ENCODE peak calls at places on chromosomes 2 and 18, in four cellular contexts. J, E, Z and T are unnamed samples.

GRCh38 chr2:114122861-114123391 is 233.0 kb downstream of the ACTR3 start:
- DNase-seq in J (no peak), E (no peak), Z (no peak), T (no peak)

GRCh38 chr2:130372055-130372832 is 16.4 kb downstream of the PTPN18 start:
- DNase-seq in J (peak; percentile 60), E (peak; percentile 69), Z (no peak), T (peak; percentile 96)

GRCh38 chr2:43192039-43192438 is 34.4 kb downstream of the ZFP36L2 start:
- DNase-seq in J (no peak), E (no peak), Z (no peak), T (peak; percentile 54)

GRCh38 chr18:48777026-48777736 is 173.6 kb downstream of the SMAD7 start:
- DNase-seq in J (no peak), E (peak; percentile 20), Z (peak; percentile 44), T (peak; percentile 83)

GRCh38 chr2:126932529-126932928 is 33.8 kb downstream of the TEX51 start:
- DNase-seq in J (no peak), E (no peak), Z (no peak), T (no peak)

GRCh38 chr2:44668336-44668735 is 273.2 kb upstream of the SIX3 start:
- DNase-seq in J (peak; percentile 2), E (no peak), Z (peak; percentile 18), T (peak; percentile 71)

GRCh38 chr2:172052000-172052983 is 33.0 kb upstream of the DLX1 start:
- DNase-seq in J (no peak), E (peak; percentile 35), Z (peak; percentile 98), T (no peak)

GRCh38 chr2:146129231-146129630 is 1609.3 kb upstream of the ZEB2 start:
- DNase-seq in J (no peak), E (no peak), Z (no peak), T (no peak)

GRCh38 chr2:220373878-220374277 is 746.4 kb downstream of the SLC4A3 start:
- DNase-seq in J (no peak), E (peak; percentile 81), Z (no peak), T (no peak)

GRCh38 chr2:84450288-84451227 is 8.5 kb downstream of the SUCLG1 start:
- DNase-seq in J (no peak), E (no peak), Z (no peak), T (no peak)

GRCh38 chr18:63970803-63971191 is 916 bp downstream of the SERPINB8 start:
- DNase-seq in J (no peak), E (peak; percentile 21), Z (no peak), T (no peak)

GRCh38 chr2:135022952-135023880 is 24.0 kb downstream of the MAP3K19 start:
- DNase-seq in J (no peak), E (no peak), Z (no peak), T (no peak)

GRCh38 chr2:45466045-45466444 is 145.0 kb downstream of the SRBD1 start:
- DNase-seq in J (no peak), E (no peak), Z (no peak), T (no peak)

GRCh38 chr18:22921762-22922161 is 11.4 kb upstream of the RBBP8 start:
- DNase-seq in J (no peak), E (no peak), Z (no peak), T (no peak)

GRCh38 chr2:234003972-234004617 is 46.4 kb upstream of the SPP2 start:
- DNase-seq in J (peak; percentile 77), E (peak; percentile 95), Z (no peak), T (no peak)

GRCh38 chr2:194252127-194252526 is 1404.9 kb upstream of the SLC39A10 start:
- DNase-seq in J (no peak), E (no peak), Z (no peak), T (no peak)

GRCh38 chr2:39139511-39140237 is 18.8 kb upstream of the SOS1 start:
- DNase-seq in J (no peak), E (no peak), Z (no peak), T (peak; percentile 49)

GRCh38 chr2:55229221-55229620 is 2.9 kb downstream of the CLHC1 start:
- DNase-seq in J (no peak), E (no peak), Z (no peak), T (no peak)

GRCh38 chr2:70182689-70183088 is 8.1 kb downstream of the C2orf42 start:
- DNase-seq in J (no peak), E (no peak), Z (no peak), T (no peak)

GRCh38 chr2:166090900-166091299 is 36.9 kb downstream of the SCN1A start:
- DNase-seq in J (no peak), E (peak; percentile 58), Z (no peak), T (no peak)

GRCh38 chr2:71530246-71530986 is 77.1 kb downstream of the DYSF start:
- DNase-seq in J (peak; percentile 31), E (peak; percentile 28), Z (peak; percentile 48), T (peak; percentile 87)

GRCh38 chr2:73035899-73036778 is 35.4 kb downstream of the SFXN5 start:
- DNase-seq in J (peak; percentile 16), E (no peak), Z (peak; percentile 41), T (peak; percentile 59)

GRCh38 chr2:64657416-64657815 is 3.7 kb upstream of the SERTAD2 start:
- DNase-seq in J (no peak), E (no peak), Z (no peak), T (peak; percentile 94)

GRCh38 chr18:59994357-59994756 is 94.6 kb downstream of the PMAIP1 start:
- DNase-seq in J (peak; percentile 16), E (peak; percentile 12), Z (no peak), T (peak; percentile 66)

GRCh38 chr2:11564864-11565567 is 31.2 kb downstream of the GREB1 start:
- DNase-seq in J (no peak), E (no peak), Z (no peak), T (no peak)

GRCh38 chr18:39051013-39051412 is 1485.4 kb upstream of the CELF4 start:
- DNase-seq in J (no peak), E (no peak), Z (no peak), T (no peak)

GRCh38 chr2:173963323-173963816 is 1.8 kb downstream of the SP3 start:
- DNase-seq in J (no peak), E (peak; percentile 75), Z (peak; percentile 71), T (peak; percentile 90)

GRCh38 chr2:145116834-145117233 is 596.9 kb upstream of the ZEB2 start:
- DNase-seq in J (no peak), E (peak; percentile 4), Z (no peak), T (no peak)

GRCh38 chr2:127559454-127559853 is 24.0 kb downstream of the MYO7B start:
- DNase-seq in J (no peak), E (no peak), Z (no peak), T (no peak)

GRCh38 chr2:167355796-167356195 is 467.5 kb downstream of the XIRP2 start:
- DNase-seq in J (no peak), E (peak; percentile 80), Z (no peak), T (no peak)

GRCh38 chr2:152541712-152542111 is 175.5 kb downstream of the PRPF40A start:
- DNase-seq in J (no peak), E (no peak), Z (no peak), T (peak; percentile 45)

GRCh38 chr2:112706170-112706664 is 14.6 kb upstream of the NT5DC4 start:
- DNase-seq in J (no peak), E (peak; percentile 79), Z (no peak), T (no peak)

GRCh38 chr2:65630643-65631042 is 198.2 kb upstream of the SPRED2 start:
- DNase-seq in J (no peak), E (peak; percentile 77), Z (no peak), T (no peak)

GRCh38 chr2:135876066-135876711 is at the start of gene MCM6:
- DNase-seq in J (peak; percentile 99), E (peak; percentile 99), Z (peak; percentile 92), T (peak; percentile 100)

GRCh38 chr2:122635649-122636496 is 880.4 kb downstream of the TSN start:
- DNase-seq in J (no peak), E (no peak), Z (no peak), T (no peak)

GRCh38 chr2:122643725-122644329 is 888.4 kb downstream of the TSN start:
- DNase-seq in J (no peak), E (peak; percentile 1), Z (no peak), T (no peak)

GRCh38 chr2:122634920-122635319 is 879.5 kb downstream of the TSN start:
- DNase-seq in J (no peak), E (no peak), Z (no peak), T (no peak)

GRCh38 chr2:122639721-122640120 is 884.3 kb downstream of the TSN start:
- DNase-seq in J (no peak), E (no peak), Z (no peak), T (no peak)

DNA sequence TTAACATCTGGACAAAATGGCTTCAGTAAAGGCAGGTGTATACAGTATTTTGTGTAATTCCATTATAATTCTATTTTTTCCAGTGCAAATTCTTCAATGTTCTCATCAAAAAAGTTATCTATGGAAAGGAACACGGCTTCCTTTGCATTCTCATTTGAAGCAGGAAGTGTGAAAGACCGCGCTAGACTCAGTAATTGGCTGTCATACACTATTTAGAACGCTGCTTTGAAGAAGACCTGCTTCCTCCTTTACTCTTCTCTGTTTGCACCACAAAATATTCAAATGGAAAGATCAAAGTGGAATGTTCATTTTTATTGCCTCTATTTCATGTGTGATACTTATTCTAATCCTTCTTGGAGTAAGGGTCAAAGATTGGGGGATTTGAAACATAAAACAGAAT is 883.7 kb downstream of the TSN start:
- DNase-seq in J (no peak), E (no peak), Z (no peak), T (no peak)
- H3K9ac ChIP-seq in J (no peak overlapping the region), E (no peak overlapping the region), Z (no peak overlapping the region), T (no peak overlapping the region)

GRCh38 chr2:182650704-182651103 is 65.4 kb upstream of the DNAJC10 start:
- DNase-seq in J (peak; percentile 40), E (peak; percentile 76), Z (peak; percentile 28), T (peak; percentile 59)
- H3K4me2 ChIP-seq in J (peak overlapping the region; percentile 28), E (peak overlapping the region; percentile 38), Z (no peak overlapping the region), T (no peak overlapping the region)

DNA sequence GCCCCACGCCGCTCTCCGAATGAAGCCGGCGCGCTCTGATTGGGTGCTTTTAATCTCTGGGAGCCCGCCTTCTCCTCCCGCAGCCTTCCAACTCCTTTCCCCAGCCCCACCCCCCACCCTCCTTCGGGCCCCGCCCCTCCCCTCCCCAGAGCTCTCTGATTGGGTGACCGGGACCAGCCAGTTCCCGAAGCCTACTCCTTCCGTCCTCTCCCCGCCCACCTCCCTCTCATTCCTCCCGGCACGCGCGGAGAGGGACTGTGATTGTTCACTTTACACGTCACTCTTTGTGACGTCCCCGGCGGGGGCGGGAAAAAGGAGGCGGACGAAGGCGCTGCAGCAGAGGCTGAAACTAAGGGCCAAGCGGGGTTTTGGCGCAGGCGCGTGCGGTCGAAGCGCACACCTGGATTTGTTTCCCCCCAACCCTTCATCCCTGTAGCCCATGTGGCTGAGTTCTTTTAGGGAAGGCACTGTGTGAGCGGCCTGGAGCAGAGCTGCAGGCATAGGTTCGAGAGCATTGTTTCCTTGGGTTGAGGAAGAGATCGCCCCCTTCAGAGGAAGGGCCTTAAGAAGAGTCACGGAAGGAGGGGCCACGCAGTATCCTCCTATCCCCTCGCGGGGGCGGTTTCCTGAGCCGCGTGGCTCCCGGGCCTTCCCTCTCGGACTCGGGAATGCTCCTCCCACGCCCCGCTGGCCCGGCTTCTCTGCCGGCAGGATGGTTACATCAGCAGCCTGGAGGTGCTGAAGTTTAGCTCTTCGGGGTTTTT is at the start of gene MEX3C:
- DNase-seq in J (peak; percentile 97), E (peak; percentile 99), Z (peak; percentile 97), T (peak; percentile 99)
- H3K9ac ChIP-seq in J (peak within 1 kb of the TSS; percentile 83), E (peak within 1 kb of the TSS; percentile 96), Z (peak within 1 kb of the TSS; percentile 97), T (peak within 1 kb of the TSS; percentile 91)

GRCh38 chr18:69400976-69401474 is 337 bp downstream of the DOK6 start:
- DNase-seq in J (no peak), E (peak; percentile 16), Z (no peak), T (no peak)

GRCh38 chr18:69401475-69402218 is 959 bp downstream of the DOK6 start:
- DNase-seq in J (no peak), E (peak; percentile 8), Z (no peak), T (no peak)

GRCh38 chr18:69402219-69402989 is 1.7 kb downstream of the DOK6 start:
- DNase-seq in J (no peak), E (no peak), Z (peak; percentile 7), T (no peak)

GRCh38 chr18:69399253-69399652 is 1.4 kb upstream of the DOK6 start:
- DNase-seq in J (no peak), E (no peak), Z (no peak), T (no peak)

GRCh38 chr18:69400253-69400975 is at the start of gene DOK6:
- DNase-seq in J (no peak), E (peak; percentile 69), Z (peak; percentile 84), T (no peak)
- H3K4me2 ChIP-seq in J (no peak within 1 kb of the TSS), E (peak within 1 kb of the TSS; percentile 91), Z (peak within 1 kb of the TSS; percentile 98), T (no peak within 1 kb of the TSS)